ENCODE peak calls at places on chromosomes 16 and 17, in ten cellular contexts. A is head of caudate nucleus; L is activated T-cell treated with anti-CD3 and anti-CD28 coated beads for 4 hours; J is stimulated activated effector memory CD8-positive, alpha-beta T cell treated with anti-CD3 and anti-CD28 coated beads, Interleukin-12 subunit alpha, Interleukin-12 subunit beta, amount 100 ng/mL, for 72 hours; X is NCI-H187 treated with DMSO at 0.1 percent for 48 hours; G is H9; M is nephron progenitor cell; F is ELF-1; Z is Daoy; I is stimulated activated CD4-positive, alpha-beta T cell treated with anti-CD3 and anti-CD28 coated beads, Interleukin-12 subunit alpha, Interleukin-12 subunit beta, amount 100 ng/mL, for 4 hours. R is an unnamed sample.

GRCh38 chr16:9495824-9496223 is 404.4 kb downstream of the HAPSTR1 start:
- DNase-seq in A (no peak), L (no peak), J (no peak), X (no peak), G (no peak), M (no peak), F (no peak), Z (no peak), I (no peak), R (no peak)

GRCh38 chr16:31874354-31875111 is 926 bp downstream of the ZNF267 start:
- DNase-seq in A (no peak), L (no peak), J (peak; percentile 75), X (no peak), G (no peak), M (no peak), F (peak; percentile 18), Z (peak; percentile 58), I (no peak), R (no peak)

GRCh38 chr16:69186642-69187386 is at the start of gene SNTB2:
- DNase-seq in A (peak; percentile 90), L (peak; percentile 75), J (peak; percentile 94), X (no peak), G (peak; percentile 93), M (peak; percentile 95), F (peak; percentile 96), Z (peak; percentile 89), I (peak; percentile 79), R (peak; percentile 46)

GRCh38 chr16:30585400-30586191 is at the start of gene ZNF785:
- DNase-seq in A (peak; percentile 95), L (peak; percentile 85), J (peak; percentile 92), X (peak; percentile 84), G (peak; percentile 99), M (peak; percentile 82), F (peak; percentile 99), Z (peak; percentile 98), I (peak; percentile 83), R (peak; percentile 98)

GRCh38 chr16:87212026-87212425 is 105.2 kb downstream of the C16orf95 start:
- DNase-seq in A (no peak), L (no peak), J (no peak), X (no peak), G (no peak), M (no peak), F (no peak), Z (no peak), I (no peak), R (no peak)

GRCh38 chr17:67993998-67994361 is 2.3 kb downstream of the C17orf58 start:
- DNase-seq in A (no peak), L (no peak), J (no peak), X (no peak), G (no peak), M (no peak), F (peak; percentile 42), Z (no peak), I (no peak), R (peak; percentile 26)

GRCh38 chr17:57519199-57519598 is 225.9 kb downstream of the CCDC182 start:
- DNase-seq in A (no peak), L (no peak), J (no peak), X (no peak), G (no peak), M (peak; percentile 46), F (peak; percentile 83), Z (peak; percentile 39), I (no peak), R (peak; percentile 81)

GRCh38 chr16:87308826-87309225 is 8.4 kb downstream of the C16orf95 start:
- DNase-seq in A (no peak), L (no peak), J (no peak), X (no peak), G (no peak), M (no peak), F (no peak), Z (no peak), I (no peak), R (no peak)

GRCh38 chr16:8178271-8178670 is 412.0 kb downstream of the TMEM114 start:
- DNase-seq in A (no peak), L (no peak), J (no peak), X (no peak), G (no peak), M (no peak), F (peak; percentile 8), Z (no peak), I (no peak), R (no peak)

GRCh38 chr16:49594706-49595534 is 221.3 kb downstream of the C16orf78 start:
- DNase-seq in A (no peak), L (no peak), J (no peak), X (no peak), G (peak; percentile 19), M (no peak), F (no peak), Z (no peak), I (no peak), R (no peak)

GRCh38 chr16:86519007-86519648 is 8.8 kb downstream of the FOXF1 start:
- DNase-seq in A (no peak), L (no peak), J (no peak), X (no peak), G (no peak), M (no peak), F (no peak), Z (no peak), I (no peak), R (no peak)

GRCh38 chr16:88746511-88746910 is 38.5 kb downstream of the PIEZO1 start:
- DNase-seq in A (no peak), L (no peak), J (no peak), X (no peak), G (no peak), M (no peak), F (no peak), Z (no peak), I (no peak), R (no peak)

GRCh38 chr17:51540151-51540550 is 279.8 kb downstream of the UTP18 start:
- DNase-seq in A (peak; percentile 28), L (no peak), J (no peak), X (no peak), G (no peak), M (no peak), F (no peak), Z (no peak), I (no peak), R (no peak)

GRCh38 chr17:81934098-81934757 is 2.9 kb downstream of the PYCR1 start:
- DNase-seq in A (no peak), L (no peak), J (no peak), X (no peak), G (no peak), M (no peak), F (no peak), Z (no peak), I (no peak), R (no peak)

GRCh38 chr17:76252040-76252954 is 12.0 kb upstream of the RNF157 start:
- DNase-seq in A (no peak), L (no peak), J (peak; percentile 70), X (no peak), G (no peak), M (no peak), F (no peak), Z (peak; percentile 73), I (no peak), R (no peak)

GRCh38 chr16:2467301-2468141 is 3.6 kb upstream of the NTN3 start:
- DNase-seq in A (no peak), L (no peak), J (no peak), X (peak; percentile 50), G (peak; percentile 74), M (peak; percentile 68), F (peak; percentile 51), Z (peak; percentile 84), I (no peak), R (peak; percentile 59)

GRCh38 chr17:80430446-80431245 is 15.7 kb downstream of the ENDOV start:
- DNase-seq in A (no peak), L (no peak), J (no peak), X (no peak), G (no peak), M (no peak), F (no peak), Z (no peak), I (no peak), R (no peak)

GRCh38 chr17:51164911-51165679 is 1.1 kb upstream of the NME2 start:
- DNase-seq in A (no peak), L (no peak), J (peak; percentile 60), X (no peak), G (peak; percentile 74), M (peak; percentile 33), F (peak; percentile 61), Z (peak; percentile 4), I (no peak), R (no peak)

GRCh38 chr16:53932975-53933374 is 229.0 kb downstream of the FTO start:
- DNase-seq in A (no peak), L (no peak), J (no peak), X (no peak), G (no peak), M (no peak), F (no peak), Z (no peak), I (no peak), R (no peak)

GRCh38 chr16:65875362-65876199 is 490.9 kb upstream of the CDH5 start:
- DNase-seq in A (no peak), L (no peak), J (no peak), X (no peak), G (no peak), M (no peak), F (no peak), Z (peak; percentile 25), I (no peak), R (no peak)

R was measured in NCI-H1694 treated with DMSO at 0.1 percent for 48 hours.